ENCODE peak calls at places on chromosomes 4 and X, in six cellular contexts. One of them, this sample, is unnamed.

GRCh38 chrX:45697591-45697990 is 496.9 kb upstream of the DIPK2B start:
- DNase-seq in IMR-90: peak
- DNase-seq in mesendoderm: no peak
- DNase-seq in trophoblast cell: no peak
- DNase-seq in mesenchymal stem cell: peak
- DNase-seq in neuronal stem cell: no peak
- DNase-seq in this sample: no peak

GRCh38 chr4:183295711-183296110 is 24.4 kb downstream of the CLDN22 start:
- DNase-seq in neuronal stem cell: no peak
- DNase-seq in mesenchymal stem cell: no peak
- DNase-seq in trophoblast cell: peak
- DNase-seq in mesendoderm: peak
- DNase-seq in IMR-90: no peak
- DNase-seq in this sample: no peak

GRCh38 chr4:88159137-88159725 is 792 bp upstream of the ABCG2 start:
- DNase-seq in trophoblast cell: peak
- DNase-seq in mesenchymal stem cell: no peak
- DNase-seq in IMR-90: no peak
- DNase-seq in mesendoderm: peak
- DNase-seq in neuronal stem cell: no peak
- DNase-seq in this sample: peak

GRCh38 chrX:150543230-150544155 is 24.9 kb upstream of the MTM1 start:
- DNase-seq in mesendoderm: no peak
- DNase-seq in IMR-90: no peak
- DNase-seq in neuronal stem cell: no peak
- DNase-seq in trophoblast cell: no peak
- DNase-seq in mesenchymal stem cell: no peak
- DNase-seq in this sample: no peak

GRCh38 chrX:30301977-30302376 is 7.2 kb downstream of the NR0B1 start:
- DNase-seq in mesenchymal stem cell: no peak
- DNase-seq in neuronal stem cell: peak
- DNase-seq in IMR-90: peak
- DNase-seq in mesendoderm: peak
- DNase-seq in trophoblast cell: no peak
- DNase-seq in this sample: no peak

GRCh38 chr4:78720994-78721677 is 55.0 kb upstream of the BMP2K start:
- DNase-seq in neuronal stem cell: no peak
- DNase-seq in IMR-90: no peak
- DNase-seq in mesendoderm: no peak
- DNase-seq in mesenchymal stem cell: no peak
- DNase-seq in trophoblast cell: no peak
- DNase-seq in this sample: no peak

GRCh38 chrX:15983034-15983433 is 128.4 kb upstream of the AP1S2 start:
- DNase-seq in neuronal stem cell: no peak
- DNase-seq in trophoblast cell: no peak
- DNase-seq in mesendoderm: no peak
- DNase-seq in mesenchymal stem cell: no peak
- DNase-seq in IMR-90: no peak
- DNase-seq in this sample: no peak

GRCh38 chr4:36043241-36043640 is 201.1 kb downstream of the ARAP2 start:
- DNase-seq in mesendoderm: no peak
- DNase-seq in mesenchymal stem cell: no peak
- DNase-seq in neuronal stem cell: no peak
- DNase-seq in trophoblast cell: no peak
- DNase-seq in IMR-90: no peak
- DNase-seq in this sample: no peak

GRCh38 chrX:135087867-135088266 is 32.5 kb downstream of the ETDB start:
- DNase-seq in mesenchymal stem cell: no peak
- DNase-seq in IMR-90: no peak
- DNase-seq in neuronal stem cell: no peak
- DNase-seq in trophoblast cell: no peak
- DNase-seq in mesendoderm: no peak
- DNase-seq in this sample: no peak

GRCh38 chr4:55178226-55179005 is 53.0 kb upstream of the KDR start:
- DNase-seq in mesendoderm: peak
- DNase-seq in neuronal stem cell: no peak
- DNase-seq in trophoblast cell: no peak
- DNase-seq in mesenchymal stem cell: no peak
- DNase-seq in IMR-90: no peak
- DNase-seq in this sample: no peak

GRCh38 chr4:98468744-98469143 is 189.7 kb downstream of the TSPAN5 start:
- DNase-seq in trophoblast cell: no peak
- DNase-seq in neuronal stem cell: no peak
- DNase-seq in IMR-90: peak
- DNase-seq in mesendoderm: no peak
- DNase-seq in mesenchymal stem cell: no peak
- DNase-seq in this sample: no peak

GRCh38 chr4:58502839-58503238 is 1392.7 kb upstream of the IGFBP7 start:
- DNase-seq in mesenchymal stem cell: no peak
- DNase-seq in trophoblast cell: no peak
- DNase-seq in neuronal stem cell: no peak
- DNase-seq in mesendoderm: no peak
- DNase-seq in IMR-90: no peak
- DNase-seq in this sample: no peak

GRCh38 chrX:44735498-44735897 is 108.3 kb upstream of the DUSP21 start:
- DNase-seq in mesendoderm: no peak
- DNase-seq in neuronal stem cell: no peak
- DNase-seq in IMR-90: no peak
- DNase-seq in mesenchymal stem cell: no peak
- DNase-seq in trophoblast cell: no peak
- DNase-seq in this sample: no peak

GRCh38 chrX:63012574-63012973 is 338.6 kb downstream of the SPIN4 start:
- DNase-seq in neuronal stem cell: no peak
- DNase-seq in mesendoderm: no peak
- DNase-seq in IMR-90: no peak
- DNase-seq in mesenchymal stem cell: no peak
- DNase-seq in trophoblast cell: no peak
- DNase-seq in this sample: no peak

GRCh38 chr4:165151734-165152133 is 39.1 kb upstream of the TMEM192 start:
- DNase-seq in mesendoderm: no peak
- DNase-seq in neuronal stem cell: no peak
- DNase-seq in IMR-90: peak
- DNase-seq in mesenchymal stem cell: peak
- DNase-seq in trophoblast cell: no peak
- DNase-seq in this sample: no peak

GRCh38 chr4:41921476-41921875 is 13.8 kb upstream of the TMEM33 start:
- DNase-seq in neuronal stem cell: no peak
- DNase-seq in IMR-90: no peak
- DNase-seq in mesendoderm: no peak
- DNase-seq in trophoblast cell: peak
- DNase-seq in mesenchymal stem cell: no peak
- DNase-seq in this sample: no peak

GRCh38 chr4:131366724-131367123 is 1782.4 kb upstream of the PCDH10 start:
- DNase-seq in trophoblast cell: no peak
- DNase-seq in mesendoderm: no peak
- DNase-seq in neuronal stem cell: no peak
- DNase-seq in IMR-90: no peak
- DNase-seq in mesenchymal stem cell: no peak
- DNase-seq in this sample: no peak

GRCh38 chr4:74536557-74536956 is 91.6 kb downstream of the AREG start:
- DNase-seq in IMR-90: no peak
- DNase-seq in mesenchymal stem cell: no peak
- DNase-seq in neuronal stem cell: no peak
- DNase-seq in mesendoderm: no peak
- DNase-seq in trophoblast cell: peak
- DNase-seq in this sample: no peak

GRCh38 chrX:9311411-9312160 is 153.3 kb upstream of the TBL1X start:
- DNase-seq in trophoblast cell: no peak
- DNase-seq in mesenchymal stem cell: peak
- DNase-seq in neuronal stem cell: no peak
- DNase-seq in IMR-90: peak
- DNase-seq in mesendoderm: no peak
- DNase-seq in this sample: no peak

GRCh38 chrX:84219551-84219950 is 31.6 kb upstream of the RPS6KA6 start:
- DNase-seq in mesenchymal stem cell: no peak
- DNase-seq in neuronal stem cell: no peak
- DNase-seq in trophoblast cell: no peak
- DNase-seq in IMR-90: no peak
- DNase-seq in mesendoderm: peak
- DNase-seq in this sample: no peak

GRCh38 chrX:97065973-97066372 is 182.3 kb downstream of the RPA4 start:
- DNase-seq in trophoblast cell: peak
- DNase-seq in IMR-90: peak
- DNase-seq in mesendoderm: no peak
- DNase-seq in neuronal stem cell: no peak
- DNase-seq in mesenchymal stem cell: peak
- DNase-seq in this sample: no peak

GRCh38 chrX:50812995-50813842 is 775 bp downstream of the SHROOM4 start:
- DNase-seq in trophoblast cell: peak
- DNase-seq in mesendoderm: peak
- DNase-seq in mesenchymal stem cell: peak
- DNase-seq in neuronal stem cell: peak
- DNase-seq in IMR-90: peak
- DNase-seq in this sample: peak

GRCh38 chrX:8848921-8849320 is 47.7 kb upstream of the FAM9A start:
- DNase-seq in mesendoderm: no peak
- DNase-seq in neuronal stem cell: no peak
- DNase-seq in trophoblast cell: no peak
- DNase-seq in IMR-90: peak
- DNase-seq in mesenchymal stem cell: no peak
- DNase-seq in this sample: no peak

GRCh38 chr4:52914051-52914605 is 52.0 kb downstream of the RASL11B start:
- DNase-seq in mesenchymal stem cell: peak
- DNase-seq in neuronal stem cell: no peak
- DNase-seq in IMR-90: peak
- DNase-seq in mesendoderm: peak
- DNase-seq in trophoblast cell: peak
- DNase-seq in this sample: no peak

GRCh38 chr4:111362891-111363290 is 740.0 kb upstream of the PITX2 start:
- DNase-seq in mesenchymal stem cell: peak
- DNase-seq in neuronal stem cell: no peak
- DNase-seq in IMR-90: peak
- DNase-seq in mesendoderm: peak
- DNase-seq in trophoblast cell: no peak
- DNase-seq in this sample: no peak

GRCh38 chr4:43241104-43241503 is 348.6 kb downstream of the GRXCR1 start:
- DNase-seq in IMR-90: no peak
- DNase-seq in mesendoderm: no peak
- DNase-seq in mesenchymal stem cell: no peak
- DNase-seq in trophoblast cell: no peak
- DNase-seq in neuronal stem cell: no peak
- DNase-seq in this sample: no peak

GRCh38 chr4:26069218-26069617 is 155.2 kb downstream of the SMIM20 start:
- DNase-seq in trophoblast cell: peak
- DNase-seq in neuronal stem cell: peak
- DNase-seq in IMR-90: peak
- DNase-seq in mesenchymal stem cell: no peak
- DNase-seq in mesendoderm: peak
- DNase-seq in this sample: peak

GRCh38 chr4:32135642-32136041 is 1415.5 kb downstream of the PCDH7 start:
- DNase-seq in mesenchymal stem cell: peak
- DNase-seq in IMR-90: peak
- DNase-seq in neuronal stem cell: no peak
- DNase-seq in mesendoderm: no peak
- DNase-seq in trophoblast cell: peak
- DNase-seq in this sample: no peak

GRCh38 chr4:151324449-151325319 is 721 bp downstream of the SH3D19 start:
- DNase-seq in mesendoderm: peak
- DNase-seq in mesenchymal stem cell: peak
- DNase-seq in trophoblast cell: peak
- DNase-seq in IMR-90: peak
- DNase-seq in neuronal stem cell: peak
- DNase-seq in this sample: peak
- H3K4ac ChIP-seq in mesendoderm: peak
- H3K4ac ChIP-seq in mesenchymal stem cell: peak
- H3K4ac ChIP-seq in trophoblast cell: peak
- H3K4ac ChIP-seq in IMR-90: no peak
- H3K4ac ChIP-seq in neuronal stem cell: peak
- H3K4ac ChIP-seq in this sample: no peak

GRCh38 chrX:41761702-41762101 is 37.7 kb downstream of the GPR82 start:
- DNase-seq in mesenchymal stem cell: no peak
- DNase-seq in IMR-90: no peak
- DNase-seq in neuronal stem cell: no peak
- DNase-seq in trophoblast cell: no peak
- DNase-seq in mesendoderm: no peak
- DNase-seq in this sample: no peak
- H3K4ac ChIP-seq in mesenchymal stem cell: no peak
- H3K4ac ChIP-seq in IMR-90: no peak
- H3K4ac ChIP-seq in neuronal stem cell: no peak
- H3K4ac ChIP-seq in trophoblast cell: no peak
- H3K4ac ChIP-seq in mesendoderm: no peak
- H3K4ac ChIP-seq in this sample: no peak

GRCh38 chr4:94208918-94209317 is 1.3 kb downstream of the SMARCAD1 start:
- DNase-seq in mesendoderm: no peak
- DNase-seq in mesenchymal stem cell: no peak
- DNase-seq in trophoblast cell: no peak
- DNase-seq in neuronal stem cell: no peak
- DNase-seq in IMR-90: no peak
- DNase-seq in this sample: no peak
- H3K4ac ChIP-seq in mesendoderm: no peak
- H3K4ac ChIP-seq in mesenchymal stem cell: no peak
- H3K4ac ChIP-seq in trophoblast cell: peak
- H3K4ac ChIP-seq in neuronal stem cell: no peak
- H3K4ac ChIP-seq in IMR-90: no peak
- H3K4ac ChIP-seq in this sample: no peak

GRCh38 chr4:147984778-147985138 is 252.9 kb downstream of the ARHGAP10 start:
- DNase-seq in IMR-90: no peak
- DNase-seq in mesendoderm: no peak
- DNase-seq in trophoblast cell: no peak
- DNase-seq in neuronal stem cell: no peak
- DNase-seq in mesenchymal stem cell: no peak
- DNase-seq in this sample: no peak

GRCh38 chr4:147981305-147981704 is 249.4 kb downstream of the ARHGAP10 start:
- DNase-seq in mesendoderm: no peak
- DNase-seq in IMR-90: peak
- DNase-seq in mesenchymal stem cell: no peak
- DNase-seq in trophoblast cell: no peak
- DNase-seq in neuronal stem cell: no peak
- DNase-seq in this sample: no peak

GRCh38 chr4:147987252-147987651 is 255.4 kb downstream of the ARHGAP10 start:
- DNase-seq in mesenchymal stem cell: no peak
- DNase-seq in trophoblast cell: no peak
- DNase-seq in mesendoderm: peak
- DNase-seq in neuronal stem cell: no peak
- DNase-seq in IMR-90: no peak
- DNase-seq in this sample: no peak

GRCh38 chr4:147985376-147985775 is 253.5 kb downstream of the ARHGAP10 start:
- DNase-seq in neuronal stem cell: no peak
- DNase-seq in trophoblast cell: no peak
- DNase-seq in mesendoderm: no peak
- DNase-seq in IMR-90: no peak
- DNase-seq in mesenchymal stem cell: no peak
- DNase-seq in this sample: no peak

DNA sequence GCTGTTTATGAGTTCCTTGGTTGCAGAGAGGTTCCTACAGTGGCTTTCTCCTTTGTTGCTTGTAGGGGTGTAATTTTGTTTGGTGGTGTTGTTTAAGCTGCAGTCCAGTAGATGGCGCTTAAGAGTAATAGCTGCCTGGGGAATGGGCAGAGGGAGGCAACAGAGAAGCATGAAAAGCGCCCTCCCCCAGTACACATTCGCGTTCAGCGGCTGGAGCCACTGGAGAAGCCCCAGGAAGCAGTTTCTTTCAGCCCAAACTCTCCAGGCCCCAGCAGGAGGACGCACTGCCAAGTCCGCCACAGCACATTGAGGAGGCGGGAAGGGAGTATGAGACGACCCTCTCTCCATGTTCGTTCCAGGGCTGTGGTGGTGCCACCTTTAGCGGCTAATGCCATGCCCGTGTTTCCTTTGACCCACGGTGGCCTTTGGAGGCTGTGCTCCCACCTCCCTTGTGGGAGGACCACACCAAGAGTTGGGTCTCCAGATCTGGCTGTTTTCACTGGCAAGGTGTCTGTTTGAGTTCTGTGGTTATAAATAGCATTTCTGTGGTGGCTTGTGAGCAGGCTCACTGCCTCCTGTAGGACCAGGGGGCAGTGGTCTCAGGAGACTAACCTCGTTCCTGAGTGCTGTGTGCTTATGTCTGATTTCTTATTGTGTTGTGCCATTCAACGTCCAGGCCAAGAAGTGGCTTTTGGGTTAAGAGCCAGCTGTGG is 252.3 kb downstream of the ARHGAP10 start:
- DNase-seq in mesendoderm: peak
- DNase-seq in trophoblast cell: peak
- DNase-seq in neuronal stem cell: peak
- DNase-seq in IMR-90: peak
- DNase-seq in mesenchymal stem cell: peak
- DNase-seq in this sample: peak
- H3K4ac ChIP-seq in mesendoderm: peak
- H3K4ac ChIP-seq in trophoblast cell: no peak
- H3K4ac ChIP-seq in neuronal stem cell: no peak
- H3K4ac ChIP-seq in IMR-90: no peak
- H3K4ac ChIP-seq in mesenchymal stem cell: no peak
- H3K4ac ChIP-seq in this sample: no peak

This sample was measured in H9.